ENCODE peak calls at places on chromosomes 16 and 17, in eight cellular contexts. N is AG04450; P is RWPE1; F is CD4-positive, CD25-positive, alpha-beta regulatory T cell; R is mesenchymal stem cell; A is CD4-positive, alpha-beta T cell; X is CD8-positive, alpha-beta memory T cell; O is OCI-LY7. I is an unnamed sample.

GRCh38 chr16:20740007-20740883 is 1.4 kb downstream of the THUMPD1 start:
- DNase-seq in P (peak), F (peak), A (no peak), O (peak), R (peak), N (no peak), X (no peak), I (no peak)

GRCh38 chr16:11430601-11431317 is 85.5 kb downstream of the RMI2 start:
- DNase-seq in P (no peak), R (no peak), X (no peak), O (no peak), N (no peak), A (no peak), F (no peak), I (no peak)

GRCh38 chr17:61414141-61414935 is 14.7 kb downstream of the TBX2 start:
- DNase-seq in R (no peak), X (no peak), N (no peak), A (no peak), P (no peak), O (no peak), F (no peak), I (no peak)

GRCh38 chr17:74326506-74326905 is 480 bp downstream of the KIF19 start:
- DNase-seq in O (no peak), P (no peak), X (no peak), N (no peak), A (no peak), F (no peak), R (no peak), I (no peak)

GRCh38 chr17:309361-309888 is 43.2 kb downstream of the RPH3AL start:
- DNase-seq in A (no peak), X (no peak), F (no peak), P (no peak), N (no peak), R (peak), O (peak), I (no peak)

GRCh38 chr17:52938623-52939230 is 780.2 kb upstream of the CA10 start:
- DNase-seq in X (no peak), N (no peak), A (no peak), F (no peak), R (no peak), P (no peak), O (no peak), I (no peak)

GRCh38 chr17:68417317-68417716 is 40.0 kb downstream of the WIPI1 start:
- DNase-seq in N (no peak), O (no peak), F (no peak), P (no peak), R (no peak), A (no peak), X (no peak), I (no peak)

GRCh38 chr17:75006653-75007052 is 5.8 kb upstream of the MRPL58 start:
- DNase-seq in N (no peak), F (no peak), X (no peak), R (no peak), A (no peak), P (no peak), O (no peak), I (no peak)

GRCh38 chr16:2950773-2951172 is 13.3 kb upstream of the KREMEN2 start:
- DNase-seq in A (no peak), O (no peak), R (no peak), X (no peak), P (no peak), N (no peak), F (no peak), I (no peak)

GRCh38 chr16:10667239-10667638 is 27.5 kb downstream of the TEKT5 start:
- DNase-seq in N (no peak), F (no peak), P (no peak), R (no peak), A (no peak), O (no peak), X (no peak), I (no peak)

GRCh38 chr17:77528516-77529327 is 388.0 kb downstream of the SEC14L1 start:
- DNase-seq in P (no peak), A (peak), F (no peak), R (no peak), O (no peak), X (no peak), N (no peak), I (no peak)

GRCh38 chr17:15446036-15446435 is 21.4 kb downstream of the CDRT4 start:
- DNase-seq in A (no peak), N (no peak), R (peak), F (no peak), O (no peak), X (no peak), P (no peak), I (no peak)

GRCh38 chr17:40121191-40121885 is 433 bp upstream of the MSL1 start:
- DNase-seq in N (no peak), O (peak), X (no peak), P (peak), F (peak), R (peak), A (no peak), I (no peak)

GRCh38 chr17:1577186-1577585 is 14.6 kb upstream of the PITPNA start:
- DNase-seq in P (peak), A (no peak), O (no peak), F (no peak), X (no peak), R (peak), N (peak), I (peak)

GRCh38 chr16:13866073-13866472 is 53.9 kb upstream of the ERCC4 start:
- DNase-seq in F (peak), A (peak), P (peak), R (peak), O (peak), X (no peak), N (peak), I (no peak)

GRCh38 chr16:85173077-85173980 is 61.1 kb upstream of the CIBAR2 start:
- DNase-seq in O (no peak), A (no peak), F (no peak), N (peak), R (peak), P (peak), X (no peak), I (no peak)

GRCh38 chr17:44067547-44067945 is 1.1 kb upstream of the LSM12 start:
- DNase-seq in X (no peak), F (no peak), N (no peak), P (no peak), A (no peak), O (no peak), R (no peak), I (no peak)

GRCh38 chr16:81815429-81815766 is 36.3 kb downstream of the PLCG2 start:
- DNase-seq in P (no peak), X (no peak), N (no peak), F (no peak), R (no peak), A (no peak), O (no peak), I (no peak)

GRCh38 chr16:81814751-81815428 is 35.8 kb downstream of the PLCG2 start:
- DNase-seq in P (no peak), F (no peak), N (no peak), O (no peak), A (no peak), X (no peak), R (no peak), I (no peak)

GRCh38 chr16:81816351-81816750 is 37.3 kb downstream of the PLCG2 start:
- DNase-seq in X (no peak), O (no peak), P (no peak), R (no peak), F (no peak), N (no peak), A (no peak), I (no peak)

GRCh38 chr16:81810894-81811538 is 31.9 kb downstream of the PLCG2 start:
- DNase-seq in X (no peak), N (no peak), O (peak), R (no peak), P (no peak), A (no peak), F (no peak), I (no peak)

GRCh38 chr16:81813648-81814047 is 34.6 kb downstream of the PLCG2 start:
- DNase-seq in A (no peak), P (no peak), X (no peak), O (no peak), F (no peak), N (no peak), R (no peak), I (no peak)
- H3K27ac ChIP-seq in A (no peak), P (no peak), X (no peak), O (peak), F (no peak), N (no peak), R (no peak), I (no peak)

DNA sequence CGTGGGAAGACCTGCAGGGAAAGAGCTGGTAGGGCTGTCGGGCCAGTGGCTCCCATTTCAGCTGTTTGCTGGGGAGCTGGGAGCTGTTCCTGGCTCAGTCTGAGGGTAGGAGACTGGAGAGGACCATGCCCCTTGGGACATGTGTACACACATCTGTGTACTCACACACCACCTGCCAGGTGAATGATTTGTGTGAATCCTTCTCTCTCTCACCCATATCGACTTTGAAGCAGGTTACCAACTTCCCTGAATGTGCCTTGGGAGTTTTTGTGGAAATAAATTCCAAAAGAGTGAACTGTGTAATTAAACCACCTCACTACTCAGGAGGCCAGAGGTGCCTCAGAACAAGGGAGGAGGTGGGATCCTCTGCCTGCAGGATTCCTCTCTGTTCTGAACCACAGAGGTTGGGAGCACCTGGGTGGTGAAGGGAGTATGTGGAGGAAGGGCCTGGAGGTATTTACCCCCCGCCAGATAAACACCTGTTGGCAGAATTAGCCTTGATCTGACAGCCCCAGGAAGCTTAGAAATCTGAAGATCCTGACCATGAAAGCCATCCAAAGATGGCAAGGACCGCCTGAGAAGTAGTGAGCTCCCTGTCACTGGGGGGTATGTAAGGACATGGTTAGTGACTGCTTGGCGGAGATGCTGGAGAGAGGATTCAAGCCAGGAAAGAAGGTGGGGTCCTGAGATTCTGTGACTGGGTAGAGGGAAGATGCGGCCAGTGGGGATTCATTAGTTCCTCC is 3.3 kb downstream of the ABCC3 start:
- DNase-seq in A (no peak), O (no peak), R (no peak), F (no peak), P (no peak), X (no peak), N (no peak), I (no peak)
- H3K27ac ChIP-seq in A (no peak), O (no peak), R (peak), F (no peak), P (peak), X (no peak), N (peak), I (peak)

DNA sequence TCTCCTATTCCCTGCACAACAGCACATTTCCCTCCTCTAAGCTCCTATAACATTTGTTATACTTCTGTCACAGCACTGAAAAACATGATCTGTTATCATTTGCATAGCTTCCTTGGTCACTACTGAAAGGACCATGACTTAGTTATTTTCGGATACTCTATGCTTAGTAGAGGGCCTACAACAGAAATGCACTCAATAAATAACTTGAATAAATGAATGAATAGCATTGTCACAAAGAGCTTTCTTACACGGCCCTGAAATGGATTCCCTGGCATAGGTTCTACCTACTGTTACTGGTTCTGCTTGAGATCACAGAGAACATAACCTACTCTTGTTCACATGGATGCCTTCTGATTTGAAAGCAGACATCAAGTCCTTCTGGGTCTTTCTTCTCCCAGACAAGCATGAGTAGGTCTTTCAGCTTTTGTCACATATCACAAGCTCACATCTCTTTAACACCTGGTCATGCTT is 41.6 kb downstream of the MYO1D start:
- DNase-seq in N (no peak), P (no peak), O (no peak), R (no peak), F (no peak), X (no peak), A (no peak), I (no peak)
- H3K27ac ChIP-seq in N (no peak), P (no peak), O (no peak), R (no peak), F (no peak), X (no peak), A (no peak), I (no peak)

GRCh38 chr16:48366165-48367093 is 18.8 kb downstream of the SIAH1 start:
- DNase-seq in N (peak), F (peak), A (no peak), P (peak), X (peak), O (peak), R (peak), I (no peak)

GRCh38 chr16:48361540-48361939 is 23.7 kb downstream of the SIAH1 start:
- DNase-seq in R (no peak), A (no peak), N (no peak), X (no peak), O (no peak), P (no peak), F (no peak), I (no peak)

GRCh38 chr16:48365601-48366164 is 19.5 kb downstream of the SIAH1 start:
- DNase-seq in P (peak), N (no peak), F (peak), X (peak), O (no peak), A (peak), R (peak), I (peak)

GRCh38 chr16:48367443-48368049 is 17.7 kb downstream of the SIAH1 start:
- DNase-seq in O (no peak), F (no peak), R (no peak), N (no peak), P (no peak), X (no peak), A (no peak), I (no peak)

GRCh38 chr16:48365030-48365600 is 20.1 kb downstream of the SIAH1 start:
- DNase-seq in O (no peak), X (no peak), N (no peak), A (no peak), F (no peak), P (no peak), R (no peak), I (no peak)
- H3K27ac ChIP-seq in O (no peak), X (peak), N (peak), A (peak), F (peak), P (peak), R (peak), I (peak)

GRCh38 chr17:80287806-80288579 is 27.3 kb downstream of the RNF213 start:
- DNase-seq in O (no peak), A (no peak), P (no peak), X (no peak), F (no peak), R (no peak), N (no peak), I (no peak)
- H3K27ac ChIP-seq in O (no peak), A (peak), P (peak), X (no peak), F (peak), R (no peak), N (no peak), I (no peak)

DNA sequence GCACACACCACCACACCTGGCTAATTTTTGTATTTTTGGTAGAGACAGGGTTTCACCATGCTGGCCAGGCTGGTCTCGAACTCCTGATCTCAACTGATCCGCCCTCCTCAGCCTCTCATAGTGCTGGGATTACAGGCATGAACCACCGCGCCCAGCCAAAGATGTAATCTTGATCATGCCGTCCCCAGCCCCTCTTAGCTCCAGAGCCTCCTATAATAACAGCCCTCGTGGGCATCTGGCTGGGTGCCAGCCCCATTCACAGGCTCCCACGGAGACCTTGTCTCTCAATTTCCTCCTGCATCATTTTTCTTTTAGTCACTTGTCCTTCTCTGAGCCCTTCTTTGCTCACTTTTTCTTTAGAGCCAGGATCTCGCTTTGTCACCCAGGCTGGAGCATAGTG is 94.2 kb downstream of the KATNIP start:
- DNase-seq in A (no peak), R (no peak), O (no peak), F (no peak), X (no peak), N (no peak), P (no peak), I (no peak)
- H3K27ac ChIP-seq in A (no peak), R (no peak), O (no peak), F (no peak), X (no peak), N (no peak), P (no peak), I (no peak)

GRCh38 chr16:67163903-67164558 is 514 bp upstream of the HSF4 start:
- DNase-seq in O (no peak), N (no peak), X (no peak), F (no peak), R (peak), P (no peak), A (no peak), I (no peak)
- H3K27ac ChIP-seq in O (no peak), N (no peak), X (peak), F (no peak), R (no peak), P (peak), A (no peak), I (peak)

GRCh38 chr16:81473066-81473488 is 28.5 kb downstream of the CMIP start:
- DNase-seq in R (no peak), X (no peak), P (no peak), N (no peak), F (no peak), A (no peak), O (no peak), I (no peak)

GRCh38 chr16:81472391-81472790 is 27.8 kb downstream of the CMIP start:
- DNase-seq in R (no peak), F (no peak), N (no peak), A (no peak), O (no peak), X (no peak), P (no peak), I (no peak)

GRCh38 chr16:81473969-81474959 is 29.7 kb downstream of the CMIP start:
- DNase-seq in N (no peak), A (no peak), O (no peak), F (no peak), P (no peak), X (no peak), R (no peak), I (no peak)

GRCh38 chr16:81471882-81472281 is 27.3 kb downstream of the CMIP start:
- DNase-seq in F (no peak), X (no peak), R (no peak), O (no peak), P (no peak), N (no peak), A (no peak), I (no peak)

GRCh38 chr16:81473561-81473960 is 29.0 kb downstream of the CMIP start:
- DNase-seq in A (no peak), O (no peak), R (no peak), P (no peak), N (no peak), X (no peak), F (no peak), I (no peak)
- H3K27ac ChIP-seq in A (no peak), O (no peak), R (no peak), P (no peak), N (no peak), X (no peak), F (no peak), I (no peak)